ENCODE peak calls at places on chromosomes 12 and 14, in ten cellular contexts. One of them, this sample, is unnamed.
A peak's percentile ranks its signal among the peaks of the same experiment; 100 is the strongest.

GRCh38 chr12:18332173-18332572 is 70.9 kb downstream of the PIK3C2G start:
- DNase-seq in aorta: no peak
- DNase-seq in GM23248: peak; percentile 24
- DNase-seq in ovary: no peak
- DNase-seq in hepatocyte: no peak
- DNase-seq in breast epithelium: no peak
- DNase-seq in esophagus muscularis mucosa: no peak
- DNase-seq in lung: no peak
- DNase-seq in PC-3: no peak
- DNase-seq in kidney: no peak
- DNase-seq in this sample: peak; percentile 72

GRCh38 chr14:71416392-71416791 is 509.1 kb downstream of the PCNX1 start:
- DNase-seq in ovary: no peak
- DNase-seq in esophagus muscularis mucosa: no peak
- DNase-seq in kidney: no peak
- DNase-seq in breast epithelium: no peak
- DNase-seq in aorta: no peak
- DNase-seq in lung: no peak
- DNase-seq in GM23248: peak; percentile 42
- DNase-seq in PC-3: peak; percentile 62
- DNase-seq in hepatocyte: no peak
- DNase-seq in this sample: no peak

GRCh38 chr14:38143651-38144505 is 63.8 kb upstream of the SSTR1 start:
- DNase-seq in breast epithelium: no peak
- DNase-seq in kidney: no peak
- DNase-seq in aorta: no peak
- DNase-seq in PC-3: peak; percentile 16
- DNase-seq in GM23248: peak; percentile 76
- DNase-seq in hepatocyte: no peak
- DNase-seq in lung: no peak
- DNase-seq in esophagus muscularis mucosa: no peak
- DNase-seq in ovary: no peak
- DNase-seq in this sample: no peak

GRCh38 chr14:47227051-47227600 is 448.3 kb downstream of the MDGA2 start:
- DNase-seq in breast epithelium: no peak
- DNase-seq in GM23248: no peak
- DNase-seq in esophagus muscularis mucosa: no peak
- DNase-seq in lung: no peak
- DNase-seq in kidney: no peak
- DNase-seq in hepatocyte: no peak
- DNase-seq in PC-3: no peak
- DNase-seq in aorta: no peak
- DNase-seq in ovary: no peak
- DNase-seq in this sample: no peak

GRCh38 chr12:57280234-57281062 is 29.5 kb upstream of the STAC3 start:
- DNase-seq in breast epithelium: no peak
- DNase-seq in lung: peak; percentile 42
- DNase-seq in PC-3: peak; percentile 92
- DNase-seq in GM23248: peak; percentile 96
- DNase-seq in esophagus muscularis mucosa: no peak
- DNase-seq in ovary: no peak
- DNase-seq in aorta: peak; percentile 55
- DNase-seq in kidney: peak; percentile 75
- DNase-seq in hepatocyte: peak; percentile 88
- DNase-seq in this sample: no peak

GRCh38 chr12:20950248-20950647 is 139.7 kb downstream of the SLCO1B3 start:
- DNase-seq in hepatocyte: peak; percentile 66
- DNase-seq in kidney: no peak
- DNase-seq in ovary: no peak
- DNase-seq in breast epithelium: no peak
- DNase-seq in PC-3: peak; percentile 58
- DNase-seq in GM23248: peak; percentile 36
- DNase-seq in lung: no peak
- DNase-seq in aorta: no peak
- DNase-seq in esophagus muscularis mucosa: no peak
- DNase-seq in this sample: no peak

GRCh38 chr12:123118397-123118945 is 32.4 kb downstream of the PITPNM2 start:
- DNase-seq in hepatocyte: no peak
- DNase-seq in lung: no peak
- DNase-seq in kidney: no peak
- DNase-seq in breast epithelium: no peak
- DNase-seq in ovary: peak; percentile 79
- DNase-seq in GM23248: no peak
- DNase-seq in esophagus muscularis mucosa: no peak
- DNase-seq in aorta: no peak
- DNase-seq in PC-3: no peak
- DNase-seq in this sample: no peak

GRCh38 chr14:71985538-71986234 is 53.5 kb downstream of the RGS6 start:
- DNase-seq in kidney: no peak
- DNase-seq in aorta: no peak
- DNase-seq in GM23248: no peak
- DNase-seq in PC-3: no peak
- DNase-seq in lung: no peak
- DNase-seq in hepatocyte: peak; percentile 19
- DNase-seq in breast epithelium: no peak
- DNase-seq in ovary: no peak
- DNase-seq in esophagus muscularis mucosa: peak; percentile 53
- DNase-seq in this sample: no peak

GRCh38 chr14:87133073-87133815 is 859.7 kb downstream of the GALC start:
- DNase-seq in kidney: no peak
- DNase-seq in PC-3: peak; percentile 35
- DNase-seq in ovary: no peak
- DNase-seq in GM23248: peak; percentile 77
- DNase-seq in aorta: no peak
- DNase-seq in breast epithelium: no peak
- DNase-seq in esophagus muscularis mucosa: no peak
- DNase-seq in lung: no peak
- DNase-seq in hepatocyte: peak; percentile 20
- DNase-seq in this sample: no peak

GRCh38 chr12:52254180-52254964 is 20.1 kb upstream of the KRT86 start:
- DNase-seq in PC-3: peak; percentile 6
- DNase-seq in breast epithelium: no peak
- DNase-seq in hepatocyte: no peak
- DNase-seq in lung: no peak
- DNase-seq in kidney: peak; percentile 20
- DNase-seq in esophagus muscularis mucosa: no peak
- DNase-seq in GM23248: no peak
- DNase-seq in aorta: no peak
- DNase-seq in ovary: no peak
- DNase-seq in this sample: no peak
- H3K27ac ChIP-seq in PC-3: no peak overlapping the region
- H3K27ac ChIP-seq in breast epithelium: no peak overlapping the region
- H3K27ac ChIP-seq in hepatocyte: no peak overlapping the region
- H3K27ac ChIP-seq in lung: no peak overlapping the region
- H3K27ac ChIP-seq in kidney: no peak overlapping the region
- H3K27ac ChIP-seq in esophagus muscularis mucosa: no peak overlapping the region
- H3K27ac ChIP-seq in GM23248: no peak overlapping the region
- H3K27ac ChIP-seq in aorta: no peak overlapping the region
- H3K27ac ChIP-seq in ovary: no peak overlapping the region
- H3K27ac ChIP-seq in this sample: no peak overlapping the region

GRCh38 chr12:104730761-104731160 is 227.3 kb downstream of the SLC41A2 start:
- DNase-seq in esophagus muscularis mucosa: no peak
- DNase-seq in kidney: no peak
- DNase-seq in lung: no peak
- DNase-seq in breast epithelium: no peak
- DNase-seq in aorta: no peak
- DNase-seq in GM23248: no peak
- DNase-seq in PC-3: no peak
- DNase-seq in hepatocyte: no peak
- DNase-seq in ovary: no peak
- DNase-seq in this sample: no peak
- H3K4me1 ChIP-seq in esophagus muscularis mucosa: no peaks in the 10 kb centered on the region
- H3K4me1 ChIP-seq in kidney: no peaks in the 10 kb centered on the region
- H3K4me1 ChIP-seq in lung: no peaks in the 10 kb centered on the region
- H3K4me1 ChIP-seq in breast epithelium: no peaks in the 10 kb centered on the region
- H3K4me1 ChIP-seq in aorta: peaks cover 1% of the 10 kb centered on the region
- H3K4me1 ChIP-seq in GM23248: peaks cover under 1% of the 10 kb centered on the region
- H3K4me1 ChIP-seq in PC-3: no peaks in the 10 kb centered on the region
- H3K4me1 ChIP-seq in hepatocyte: peaks cover 4% of the 10 kb centered on the region
- H3K4me1 ChIP-seq in ovary: no peaks in the 10 kb centered on the region
- H3K4me1 ChIP-seq in this sample: peaks cover 3% of the 10 kb centered on the region

GRCh38 chr14:61280092-61280525 is 1.0 kb downstream of the TMEM30B start:
- DNase-seq in hepatocyte: no peak
- DNase-seq in kidney: no peak
- DNase-seq in breast epithelium: peak; percentile 53
- DNase-seq in ovary: no peak
- DNase-seq in GM23248: no peak
- DNase-seq in lung: no peak
- DNase-seq in esophagus muscularis mucosa: peak; percentile 64
- DNase-seq in PC-3: peak; percentile 16
- DNase-seq in aorta: no peak
- DNase-seq in this sample: no peak
- H3K4me3 ChIP-seq in hepatocyte: no peak overlapping the region
- H3K4me3 ChIP-seq in kidney: peak overlapping the region; percentile 54
- H3K4me3 ChIP-seq in breast epithelium: peak overlapping the region; percentile 85
- H3K4me3 ChIP-seq in ovary: peak overlapping the region; percentile 45
- H3K4me3 ChIP-seq in GM23248: peak overlapping the region; percentile 66
- H3K4me3 ChIP-seq in lung: peak overlapping the region; percentile 77
- H3K4me3 ChIP-seq in esophagus muscularis mucosa: peak overlapping the region; percentile 55
- H3K4me3 ChIP-seq in PC-3: peak overlapping the region; percentile 85
- H3K4me3 ChIP-seq in aorta: no peak overlapping the region
- H3K4me3 ChIP-seq in this sample: peak overlapping the region; percentile 57

GRCh38 chr14:39218171-39218769 is 15.4 kb upstream of the MIA2 start:
- DNase-seq in kidney: no peak
- DNase-seq in breast epithelium: no peak
- DNase-seq in ovary: no peak
- DNase-seq in hepatocyte: peak; percentile 18
- DNase-seq in esophagus muscularis mucosa: no peak
- DNase-seq in aorta: no peak
- DNase-seq in lung: no peak
- DNase-seq in PC-3: peak; percentile 98
- DNase-seq in GM23248: peak; percentile 25
- DNase-seq in this sample: no peak
- H3K27ac ChIP-seq in kidney: no peak overlapping the region
- H3K27ac ChIP-seq in breast epithelium: no peak overlapping the region
- H3K27ac ChIP-seq in ovary: no peak overlapping the region
- H3K27ac ChIP-seq in hepatocyte: peak overlapping the region; percentile 72
- H3K27ac ChIP-seq in esophagus muscularis mucosa: no peak overlapping the region
- H3K27ac ChIP-seq in aorta: no peak overlapping the region
- H3K27ac ChIP-seq in lung: no peak overlapping the region
- H3K27ac ChIP-seq in PC-3: peak overlapping the region; percentile 91
- H3K27ac ChIP-seq in GM23248: peak overlapping the region; percentile 21
- H3K27ac ChIP-seq in this sample: no peak overlapping the region

DNA sequence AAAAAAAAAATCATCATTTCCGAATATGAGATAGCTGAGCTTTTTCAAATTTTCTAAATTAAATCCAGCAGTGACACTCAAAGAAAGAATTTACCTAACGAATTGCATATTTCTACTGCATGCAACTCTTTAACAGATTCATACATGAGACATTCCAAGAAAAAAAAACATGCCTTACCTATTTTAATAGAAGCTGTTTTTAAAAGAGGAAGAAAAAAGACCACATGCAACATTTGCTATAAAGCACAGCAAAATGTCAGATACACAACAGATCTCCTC is 18.5 kb downstream of the CORO1C start:
- DNase-seq in lung: no peak
- DNase-seq in hepatocyte: no peak
- DNase-seq in GM23248: peak; percentile 25
- DNase-seq in PC-3: no peak
- DNase-seq in kidney: no peak
- DNase-seq in breast epithelium: no peak
- DNase-seq in aorta: no peak
- DNase-seq in ovary: no peak
- DNase-seq in esophagus muscularis mucosa: no peak
- DNase-seq in this sample: no peak
- H3K4me1 ChIP-seq in lung: peaks cover 17% of the 10 kb centered on the region
- H3K4me1 ChIP-seq in hepatocyte: no peaks in the 10 kb centered on the region
- H3K4me1 ChIP-seq in GM23248: peaks cover 52% of the 10 kb centered on the region
- H3K4me1 ChIP-seq in PC-3: no peaks in the 10 kb centered on the region
- H3K4me1 ChIP-seq in kidney: no peaks in the 10 kb centered on the region
- H3K4me1 ChIP-seq in breast epithelium: no peaks in the 10 kb centered on the region
- H3K4me1 ChIP-seq in aorta: peaks cover 2% of the 10 kb centered on the region
- H3K4me1 ChIP-seq in ovary: peaks cover 9% of the 10 kb centered on the region
- H3K4me1 ChIP-seq in esophagus muscularis mucosa: peaks cover 98% of the 10 kb centered on the region
- H3K4me1 ChIP-seq in this sample: peaks cover 16% of the 10 kb centered on the region

DNA sequence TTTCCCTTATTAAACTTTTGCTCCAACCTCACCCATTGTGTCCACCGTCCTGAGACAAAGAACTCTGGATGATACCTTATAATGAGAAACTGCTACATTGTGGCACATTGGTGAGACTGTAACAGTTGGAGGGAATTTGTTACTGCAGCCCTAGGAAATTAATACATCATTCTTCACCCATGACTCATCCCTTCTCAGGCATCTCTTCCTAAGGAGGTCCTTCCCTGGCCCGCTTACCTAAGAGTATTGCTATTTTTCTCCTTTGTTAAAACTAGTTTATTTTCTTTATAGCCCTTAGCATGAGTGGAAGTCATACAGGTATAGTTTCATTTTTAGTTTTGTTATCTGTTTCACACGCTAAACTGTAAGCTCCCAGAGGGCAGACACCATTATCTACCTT is 87.1 kb downstream of the TMEM260 start:
- DNase-seq in GM23248: peak; percentile 42
- DNase-seq in aorta: no peak
- DNase-seq in PC-3: peak; percentile 82
- DNase-seq in kidney: no peak
- DNase-seq in esophagus muscularis mucosa: peak; percentile 1
- DNase-seq in hepatocyte: peak; percentile 41
- DNase-seq in lung: no peak
- DNase-seq in ovary: no peak
- DNase-seq in breast epithelium: no peak
- DNase-seq in this sample: no peak
- H3K4me3 ChIP-seq in GM23248: no peak overlapping the region
- H3K4me3 ChIP-seq in aorta: no peak overlapping the region
- H3K4me3 ChIP-seq in PC-3: no peak overlapping the region
- H3K4me3 ChIP-seq in kidney: no peak overlapping the region
- H3K4me3 ChIP-seq in esophagus muscularis mucosa: no peak overlapping the region
- H3K4me3 ChIP-seq in hepatocyte: no peak overlapping the region
- H3K4me3 ChIP-seq in lung: no peak overlapping the region
- H3K4me3 ChIP-seq in ovary: no peak overlapping the region
- H3K4me3 ChIP-seq in breast epithelium: no peak overlapping the region
- H3K4me3 ChIP-seq in this sample: no peak overlapping the region